ENCODE peak calls at places on chromosomes 2 and 18, in eight cellular contexts. A, Z, C, S, P, Y, O and D are unnamed samples.

GRCh38 chr18:28736951-28737350 is 560.0 kb upstream of the CDH2 start:
- DNase-seq in A (no peak), Z (no peak), C (no peak), S (no peak), P (no peak), Y (no peak), O (no peak), D (no peak)

GRCh38 chr2:30270166-30270565 is 38.8 kb downstream of the LBH start:
- DNase-seq in A (no peak), Z (no peak), C (no peak), S (no peak), P (no peak), Y (no peak), O (no peak), D (no peak)

GRCh38 chr2:188524519-188525113 is 232.9 kb downstream of the GULP1 start:
- DNase-seq in A (peak), Z (no peak), C (no peak), S (peak), P (no peak), Y (peak), O (peak), D (no peak)

GRCh38 chr2:222569826-222570225 is 86.1 kb downstream of the FARSB start:
- DNase-seq in A (peak), Z (no peak), C (no peak), S (no peak), P (no peak), Y (no peak), O (peak), D (no peak)

GRCh38 chr2:176398783-176399182 is 129.5 kb downstream of the MTX2 start:
- DNase-seq in A (peak), Z (no peak), C (no peak), S (no peak), P (no peak), Y (no peak), O (peak), D (no peak)

GRCh38 chr18:59744271-59744721 is 47.1 kb upstream of the CCBE1 start:
- DNase-seq in A (peak), Z (no peak), C (no peak), S (peak), P (no peak), Y (no peak), O (peak), D (no peak)

GRCh38 chr2:180829261-180829660 is 151.1 kb upstream of the UBE2E3 start:
- DNase-seq in A (no peak), Z (no peak), C (no peak), S (no peak), P (no peak), Y (no peak), O (no peak), D (no peak)

GRCh38 chr2:9803023-9803805 is 40.1 kb upstream of the TAF1B start:
- DNase-seq in A (no peak), Z (no peak), C (no peak), S (no peak), P (no peak), Y (no peak), O (peak), D (no peak)